ENCODE peak calls at places on chromosomes 3 and 15, in seven cellular contexts. S is tibial artery, J is AG04450, U is fibroblast of lung, O is astrocyte, F is cardiac muscle cell, P is spleen. N is an unnamed sample.

GRCh38 chr3:187025254-187025655 is 94.9 kb downstream of the ST6GAL1 start:
- DNase-seq in S (no peak), J (no peak), U (no peak), O (no peak), F (no peak), P (no peak), N (no peak)

GRCh38 chr3:36903119-36903882 is 41.6 kb downstream of the TRANK1 start:
- DNase-seq in S (no peak), J (no peak), U (no peak), O (no peak), F (peak), P (peak), N (no peak)

GRCh38 chr15:84828433-84828908 is 11.3 kb downstream of the ALPK3 start:
- DNase-seq in S (no peak), J (no peak), U (no peak), O (no peak), F (peak), P (no peak), N (no peak)

GRCh38 chr15:76391847-76392246 is 55.3 kb downstream of the ISL2 start:
- DNase-seq in S (no peak), J (no peak), U (no peak), O (no peak), F (no peak), P (no peak), N (no peak)

GRCh38 chr3:98699132-98699531 is 64.0 kb upstream of the ST3GAL6 start:
- DNase-seq in S (no peak), J (no peak), U (no peak), O (no peak), F (no peak), P (no peak), N (peak)

GRCh38 chr3:120688121-120688520 is 6.1 kb upstream of the HGD start:
- DNase-seq in S (no peak), J (peak), U (peak), O (peak), F (peak), P (no peak), N (peak)

GRCh38 chr3:152174876-152175575 is 93.7 kb upstream of the MBNL1 start:
- DNase-seq in S (no peak), J (no peak), U (no peak), O (peak), F (no peak), P (no peak), N (peak)

GRCh38 chr3:184765730-184766074 is 46.3 kb upstream of the VPS8 start:
- DNase-seq in S (no peak), J (no peak), U (no peak), O (no peak), F (no peak), P (peak), N (no peak)

GRCh38 chr3:128760881-128761280 is 34.9 kb downstream of the RAB7A start:
- DNase-seq in S (no peak), J (no peak), U (peak), O (no peak), F (no peak), P (no peak), N (no peak)

GRCh38 chr3:124558898-124559649 is 171.2 kb upstream of the UMPS start:
- DNase-seq in S (peak), J (peak), U (peak), O (peak), F (peak), P (no peak), N (peak)

GRCh38 chr3:69306239-69307185 is 79.4 kb downstream of the FRMD4B start:
- DNase-seq in S (peak), J (peak), U (peak), O (peak), F (peak), P (peak), N (peak)

GRCh38 chr15:32873292-32874114 is 155.7 kb downstream of the GREM1 start:
- DNase-seq in S (no peak), J (no peak), U (peak), O (peak), F (no peak), P (no peak), N (no peak)

GRCh38 chr3:126460386-126460785 is 15.3 kb downstream of the ZXDC start:
- DNase-seq in S (no peak), J (no peak), U (no peak), O (no peak), F (no peak), P (peak), N (no peak)

GRCh38 chr3:25458420-25458814 is 30.4 kb downstream of the RARB start:
- DNase-seq in S (no peak), J (no peak), U (no peak), O (no peak), F (no peak), P (no peak), N (no peak)

GRCh38 chr3:55521086-55522060 is 34.3 kb upstream of the WNT5A start:
- DNase-seq in S (no peak), J (no peak), U (peak), O (peak), F (no peak), P (no peak), N (no peak)
- H3K27ac ChIP-seq in S (no peak), J (no peak), U (no peak), O (no peak), F (no peak), P (no peak), N (no peak)

DNA sequence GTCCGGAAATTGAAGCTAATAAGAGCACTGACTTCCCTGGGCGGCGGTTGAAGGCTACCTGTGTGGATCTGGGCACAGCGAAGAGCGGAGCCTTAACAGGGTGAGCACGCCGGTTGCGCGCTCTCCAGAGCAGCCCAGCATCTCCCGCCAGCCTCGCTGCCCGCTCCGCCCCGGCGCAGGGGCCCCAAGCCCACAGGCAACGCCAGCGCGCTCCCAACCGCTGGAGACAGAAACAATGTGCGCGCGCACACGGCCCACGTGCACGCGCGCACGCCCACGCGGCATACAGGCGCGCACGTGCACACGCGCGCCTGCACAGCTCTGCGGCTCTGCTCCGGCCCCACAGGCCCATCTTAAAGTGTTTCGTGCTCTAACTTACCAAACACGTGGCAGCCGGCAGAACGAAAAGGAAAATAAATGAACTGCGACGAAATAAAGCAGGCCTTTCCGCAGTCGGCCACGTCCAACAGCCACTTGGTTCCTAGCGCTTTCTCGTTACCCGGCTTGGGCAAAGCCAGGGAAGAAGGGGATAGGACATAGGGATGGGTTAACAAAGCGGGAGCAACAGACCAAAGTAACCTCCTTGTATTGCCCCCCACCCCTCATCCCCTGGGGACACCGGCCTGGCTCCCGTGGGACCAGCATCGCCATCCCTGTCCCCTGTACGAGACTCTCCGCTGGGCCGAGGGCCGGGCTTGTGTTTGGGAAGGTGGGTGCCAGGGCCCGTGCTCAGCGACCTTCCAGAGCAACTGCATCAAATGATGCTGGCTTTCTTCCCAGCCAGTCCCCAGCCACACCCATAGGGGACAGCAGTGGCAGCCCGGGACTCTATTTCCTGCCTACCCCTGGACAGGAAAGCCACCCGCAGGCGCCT is 203.7 kb downstream of the ABHD5 start:
- DNase-seq in S (peak), J (peak), U (peak), O (peak), F (peak), P (peak), N (peak)
- H3K27ac ChIP-seq in S (peak), J (peak), U (no peak), O (peak), F (no peak), P (peak), N (peak)

DNA sequence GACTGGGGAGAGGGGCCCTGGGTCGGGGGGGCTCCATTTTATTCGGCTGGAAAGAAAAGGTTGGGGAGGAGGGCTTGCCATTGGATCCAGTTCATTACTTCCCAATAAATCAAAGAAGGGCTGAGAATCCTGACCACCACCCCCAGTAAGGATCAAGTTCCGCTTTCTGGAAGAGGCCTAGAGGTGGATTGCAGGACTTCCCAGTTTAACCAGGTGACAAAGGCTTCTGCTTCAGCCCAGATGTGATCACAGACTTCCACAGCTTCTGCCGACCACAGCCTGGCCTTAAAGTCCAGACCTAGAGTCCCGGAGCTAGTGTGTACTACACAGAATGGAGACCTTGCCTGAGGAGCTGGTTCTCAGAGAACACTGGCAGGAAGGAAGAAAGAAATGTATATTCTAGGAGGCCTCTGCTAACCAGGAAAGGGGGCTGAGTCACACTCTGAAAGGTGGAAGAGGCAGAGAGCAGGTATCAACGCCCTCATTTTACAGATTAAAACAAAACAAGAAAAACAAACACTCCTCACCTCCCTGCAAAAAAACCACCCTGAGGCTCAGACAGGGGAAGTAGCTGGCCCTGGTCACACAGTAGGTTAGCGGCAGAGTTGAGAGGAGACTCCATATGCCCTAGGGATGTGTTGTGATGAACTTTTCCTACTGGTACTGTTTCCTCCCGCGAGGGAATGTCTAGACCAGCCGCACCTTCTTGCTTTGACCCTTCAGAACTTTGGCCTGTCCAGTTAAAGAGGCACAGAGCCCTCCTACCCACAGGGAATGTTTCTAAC is 1.1 kb upstream of the CEMIP start:
- DNase-seq in S (no peak), J (no peak), U (no peak), O (no peak), F (no peak), P (no peak), N (no peak)
- H3K27ac ChIP-seq in S (no peak), J (no peak), U (peak), O (no peak), F (no peak), P (no peak), N (no peak)

DNA sequence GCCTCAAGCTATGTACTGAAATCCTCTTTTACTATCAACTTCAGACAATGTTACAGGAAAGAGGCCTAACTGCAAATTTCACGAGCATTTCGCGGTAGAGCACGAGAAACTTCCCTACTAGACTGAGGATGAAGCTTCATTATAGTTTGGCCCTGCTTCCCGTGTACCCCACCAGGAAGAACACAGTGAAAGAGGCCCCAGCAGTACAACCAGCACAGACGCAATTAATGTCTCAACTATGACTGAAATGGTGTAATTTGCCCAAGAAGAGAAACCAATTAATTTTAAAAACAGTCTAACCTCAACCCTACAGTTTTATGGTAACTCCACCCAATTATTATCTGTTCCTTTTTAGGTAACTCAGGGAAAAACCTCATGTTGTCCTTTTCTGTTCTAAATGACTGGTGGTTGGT is 12.1 kb downstream of the CHSY1 start:
- DNase-seq in S (no peak), J (no peak), U (no peak), O (no peak), F (no peak), P (no peak), N (no peak)
- H3K27ac ChIP-seq in S (no peak), J (no peak), U (peak), O (no peak), F (no peak), P (peak), N (no peak)

DNA sequence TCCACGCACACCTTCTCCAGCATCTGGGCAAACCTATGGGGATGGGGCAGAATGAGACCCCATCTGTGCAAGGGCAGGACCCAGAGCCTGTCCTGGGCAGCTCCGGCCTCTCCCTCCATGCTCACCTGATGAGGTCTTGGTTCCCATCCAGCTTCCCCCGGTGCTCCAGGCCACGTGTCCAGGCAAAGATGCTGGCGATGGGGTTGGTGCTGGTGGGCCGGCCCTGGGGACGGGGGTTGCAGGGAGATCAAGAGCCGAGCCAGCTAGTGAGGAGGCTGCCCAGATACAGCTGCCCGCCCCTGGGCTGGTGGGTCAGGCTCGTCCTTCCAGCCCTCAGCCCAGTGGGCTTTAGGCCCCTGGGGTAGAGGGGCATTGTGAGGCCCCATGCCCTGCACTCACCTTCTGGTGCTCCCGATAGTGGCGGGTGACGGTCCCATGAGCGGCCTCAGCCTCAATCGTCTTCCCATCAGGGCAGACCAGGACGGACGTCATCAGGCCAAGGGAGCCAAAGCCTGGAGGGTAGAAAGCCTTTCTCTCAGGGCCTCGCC is 17.3 kb downstream of the IDH2 start:
- DNase-seq in S (no peak), J (no peak), U (no peak), O (no peak), F (no peak), P (no peak), N (no peak)
- H3K27ac ChIP-seq in S (no peak), J (no peak), U (no peak), O (no peak), F (no peak), P (peak), N (no peak)

DNA sequence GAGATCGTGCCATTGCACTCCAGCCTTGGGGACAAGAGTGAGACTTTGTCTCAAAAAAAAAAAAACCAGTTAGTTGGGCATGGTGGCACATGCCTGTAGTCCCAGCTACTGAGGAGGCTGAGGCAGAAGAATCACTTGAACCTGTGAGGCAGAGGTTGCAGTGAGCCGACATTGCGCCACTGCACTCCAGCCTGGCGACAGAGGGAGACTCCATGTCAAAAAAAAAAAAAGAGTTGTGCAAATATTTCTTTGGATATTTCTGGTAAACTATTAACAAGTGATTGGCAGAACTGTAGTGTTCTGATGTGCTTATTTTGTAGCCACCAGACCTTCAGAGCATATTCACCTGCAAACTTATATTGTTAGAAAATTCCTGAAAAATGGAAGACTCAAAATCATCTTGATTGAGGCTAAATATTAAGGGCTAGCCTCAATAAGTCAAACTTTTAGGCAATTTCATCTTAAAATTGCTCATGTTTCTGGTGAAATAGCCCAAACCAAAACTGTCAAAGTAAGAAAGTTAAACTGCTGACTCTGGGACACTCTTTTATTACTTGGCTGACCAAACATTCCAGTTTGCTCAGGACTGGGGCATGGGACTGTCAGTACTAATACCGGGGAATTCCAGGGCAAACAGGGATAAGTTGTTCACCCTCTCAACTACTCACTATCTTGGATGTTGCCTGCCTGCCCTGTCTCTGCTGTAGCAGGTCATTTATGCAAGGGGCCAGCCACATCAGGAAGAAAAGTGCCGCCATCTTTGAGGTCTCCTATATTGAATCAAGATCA is 37.0 kb downstream of the ABHD2 start:
- DNase-seq in S (no peak), J (no peak), U (no peak), O (no peak), F (no peak), P (no peak), N (no peak)
- H3K27ac ChIP-seq in S (no peak), J (no peak), U (no peak), O (no peak), F (no peak), P (peak), N (no peak)

DNA sequence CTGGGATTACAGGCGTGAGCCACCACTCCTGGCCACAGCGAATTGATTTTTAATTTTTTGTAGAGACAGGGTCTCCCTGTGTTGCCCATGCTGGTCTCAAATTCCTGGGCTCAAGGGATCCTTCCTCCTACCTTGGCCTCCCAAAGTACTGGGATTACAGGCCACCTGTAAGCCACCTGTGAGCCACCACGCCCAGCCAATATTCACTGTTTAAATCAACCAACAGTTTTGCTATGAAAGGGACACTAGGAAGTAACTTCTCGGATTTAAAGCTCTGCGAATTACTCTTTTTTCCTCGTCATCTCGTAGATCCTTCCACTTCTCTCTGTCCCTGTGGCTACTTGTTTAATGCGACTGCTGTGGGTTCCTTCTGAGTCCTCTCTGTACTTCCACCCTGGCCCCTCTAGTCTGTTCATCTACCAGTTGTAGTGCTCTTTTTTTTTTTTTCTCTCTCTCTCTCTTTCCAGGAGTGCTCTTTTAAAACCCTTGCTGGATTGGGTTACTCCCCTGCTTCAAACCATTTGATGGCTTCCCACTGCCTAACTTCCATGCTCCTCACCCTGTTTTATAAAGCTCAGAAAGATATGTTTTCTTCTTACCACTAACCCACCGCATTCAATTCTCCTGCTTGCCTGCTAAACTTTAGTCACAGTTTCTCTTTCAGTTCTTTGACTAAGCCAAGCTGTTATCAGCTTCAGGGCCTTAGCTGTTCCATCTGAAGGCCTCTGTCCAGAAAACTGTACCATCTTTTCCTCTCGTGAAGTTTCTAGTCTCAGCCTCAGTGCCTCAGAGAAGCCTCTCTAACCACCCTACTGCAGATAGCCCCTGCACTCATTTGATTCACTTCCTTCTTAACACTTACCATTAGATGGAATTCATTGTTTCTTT is 12.4 kb downstream of the RTF1 start:
- DNase-seq in S (no peak), J (no peak), U (no peak), O (no peak), F (peak), P (no peak), N (peak)
- H3K27ac ChIP-seq in S (no peak), J (no peak), U (no peak), O (no peak), F (no peak), P (peak), N (no peak)

GRCh38 chr15:94671845-94672524 is 440.6 kb downstream of the MCTP2 start:
- DNase-seq in S (no peak), J (peak), U (peak), O (peak), F (peak), P (no peak), N (peak)
- H3K27ac ChIP-seq in S (peak), J (no peak), U (no peak), O (no peak), F (no peak), P (peak), N (no peak)

GRCh38 chr3:71688121-71688520 is 37.1 kb downstream of the EIF4E3 start:
- DNase-seq in S (no peak), J (no peak), U (no peak), O (no peak), F (no peak), P (no peak), N (peak)
- H3K27ac ChIP-seq in S (no peak), J (no peak), U (no peak), O (no peak), F (no peak), P (no peak), N (no peak)